ENCODE peak calls at places on chromosome 4, in four cellular contexts. K is K562, V is hepatocyte, A is mammary epithelial cell. S is an unnamed sample.

GRCh38 chr4:85823295-85823694 is 348.3 kb downstream of the ARHGAP24 start:
- DNase-seq in K (no peak), V (no peak), A (no peak), S (no peak)

GRCh38 chr4:41079871-41080565 is 134.3 kb downstream of the APBB2 start:
- DNase-seq in K (no peak), V (no peak), A (no peak), S (no peak)

GRCh38 chr4:53012738-53013137 is 150.6 kb downstream of the RASL11B start:
- DNase-seq in K (no peak), V (peak; percentile 34), A (no peak), S (no peak)

GRCh38 chr4:103498161-103499070 is 221.4 kb downstream of the TACR3 start:
- DNase-seq in V (peak; percentile 35), K (no peak), A (peak; percentile 55), S (peak; percentile 43)

GRCh38 chr4:869776-870175 is 43.8 kb upstream of the CPLX1 start:
- DNase-seq in V (no peak), K (no peak), A (no peak), S (no peak)

GRCh38 chr4:1137063-1137771 is 23.9 kb upstream of the RNF212 start:
- DNase-seq in K (no peak), V (no peak), A (no peak), S (peak; percentile 21)

GRCh38 chr4:183823394-183823793 is 81.7 kb upstream of the STOX2 start:
- DNase-seq in V (peak; percentile 75), K (no peak), A (peak; percentile 76), S (peak; percentile 88)

GRCh38 chr4:7285244-7286122 is 93.1 kb downstream of the SORCS2 start:
- DNase-seq in K (no peak), V (no peak), A (no peak), S (no peak)

GRCh38 chr4:113503691-113504090 is 257.8 kb downstream of the CAMK2D start:
- DNase-seq in A (no peak), K (no peak), V (no peak), S (no peak)

GRCh38 chr4:5724377-5724776 is 13.4 kb downstream of the EVC start:
- DNase-seq in A (no peak), V (no peak), K (no peak), S (no peak)

GRCh38 chr4:105666693-105667092 is 41.8 kb downstream of the INTS12 start:
- DNase-seq in A (peak; percentile 39), V (peak; percentile 52), K (peak; percentile 7), S (no peak)

GRCh38 chr4:149793459-149793858 is 22.2 kb downstream of the IQCM start:
- DNase-seq in K (no peak), A (peak; percentile 14), V (no peak), S (no peak)

GRCh38 chr4:132763465-132763864 is 385.6 kb upstream of the PCDH10 start:
- DNase-seq in A (no peak), K (no peak), V (no peak), S (no peak)

GRCh38 chr4:168505996-168506395 is 9.1 kb downstream of the PALLD start:
- DNase-seq in A (no peak), K (no peak), V (no peak), S (no peak)

GRCh38 chr4:184968784-184969201 is 49.5 kb upstream of the HELT start:
- DNase-seq in A (peak; percentile 73), K (no peak), V (peak; percentile 35), S (no peak)

GRCh38 chr4:45155081-45155777 is 428.9 kb upstream of the GNPDA2 start:
- DNase-seq in K (no peak), V (no peak), A (peak; percentile 75), S (no peak)

GRCh38 chr4:117771647-117772337 is 262.5 kb upstream of the NDST3 start:
- DNase-seq in A (no peak), V (no peak), K (no peak), S (peak; percentile 26)

GRCh38 chr4:190121759-190122158 is 51.8 kb upstream of the DUX4 start:
- DNase-seq in V (no peak), K (no peak), A (no peak), S (peak; percentile 19)

GRCh38 chr4:87542734-87543312 is 13.6 kb upstream of the SPARCL1 start:
- DNase-seq in V (no peak), K (no peak), A (no peak), S (no peak)

GRCh38 chr4:25978327-25978726 is 64.3 kb downstream of the SMIM20 start:
- DNase-seq in A (no peak), K (no peak), V (no peak), S (no peak)

GRCh38 chr4:87286970-87287369 is 35.7 kb downstream of the HSD17B13 start:
- DNase-seq in A (no peak), K (no peak), V (no peak), S (no peak)

GRCh38 chr4:110619401-110620247 is 3.3 kb downstream of the PITX2 start:
- DNase-seq in K (no peak), A (no peak), V (no peak), S (peak; percentile 58)

GRCh38 chr4:128031756-128032384 is 29.2 kb upstream of the LARP1B start:
- DNase-seq in K (no peak), A (no peak), V (no peak), S (no peak)

GRCh38 chr4:132417220-132417619 is 731.9 kb upstream of the PCDH10 start:
- DNase-seq in V (no peak), A (no peak), K (no peak), S (no peak)

GRCh38 chr4:64402684-64403083 is 6.6 kb downstream of the TECRL start:
- DNase-seq in A (no peak), V (no peak), K (no peak), S (no peak)

GRCh38 chr4:102345795-102346100 is 466 bp upstream of the SLC39A8 start:
- DNase-seq in A (peak; percentile 9), V (no peak), K (no peak), S (no peak)

GRCh38 chr4:168019019-168019651 is 73.2 kb upstream of the ANXA10 start:
- DNase-seq in V (no peak), K (no peak), A (peak; percentile 32), S (peak; percentile 54)

GRCh38 chr4:150173420-150173819 is 95.2 kb downstream of the DCLK2 start:
- DNase-seq in K (no peak), V (no peak), A (no peak), S (peak; percentile 37)

GRCh38 chr4:121764702-121765367 is at the start of gene SMIM43:
- DNase-seq in A (peak; percentile 18), V (peak; percentile 32), K (no peak), S (peak; percentile 83)

GRCh38 chr4:188143731-188144130 is 4.5 kb downstream of the TRIML1 start:
- DNase-seq in V (peak; percentile 26), A (peak; percentile 25), K (no peak), S (no peak)

GRCh38 chr4:109041463-109041862 is 261.0 kb downstream of the COL25A1 start:
- DNase-seq in A (no peak), K (no peak), V (no peak), S (no peak)

GRCh38 chr4:163195247-163195765 is 28.6 kb upstream of the NAF1 start:
- DNase-seq in V (no peak), A (no peak), K (peak; percentile 96), S (no peak)

GRCh38 chr4:163196904-163197505 is 30.3 kb upstream of the NAF1 start:
- DNase-seq in K (no peak), A (no peak), V (no peak), S (no peak)

GRCh38 chr4:163194593-163194992 is 27.9 kb upstream of the NAF1 start:
- DNase-seq in A (no peak), V (no peak), K (no peak), S (no peak)

GRCh38 chr4:163193717-163194116 is 27.0 kb upstream of the NAF1 start:
- DNase-seq in A (no peak), K (no peak), V (no peak), S (no peak)

GRCh38 chr4:163191999-163192398 is 25.3 kb upstream of the NAF1 start:
- DNase-seq in A (peak; percentile 23), K (peak; percentile 46), V (no peak), S (no peak)
- TF ChIP-seq CTCF in A (peak; percentile 27), K (peak; percentile 71), V (peak; percentile 3), S (peak; percentile 48)

DNA sequence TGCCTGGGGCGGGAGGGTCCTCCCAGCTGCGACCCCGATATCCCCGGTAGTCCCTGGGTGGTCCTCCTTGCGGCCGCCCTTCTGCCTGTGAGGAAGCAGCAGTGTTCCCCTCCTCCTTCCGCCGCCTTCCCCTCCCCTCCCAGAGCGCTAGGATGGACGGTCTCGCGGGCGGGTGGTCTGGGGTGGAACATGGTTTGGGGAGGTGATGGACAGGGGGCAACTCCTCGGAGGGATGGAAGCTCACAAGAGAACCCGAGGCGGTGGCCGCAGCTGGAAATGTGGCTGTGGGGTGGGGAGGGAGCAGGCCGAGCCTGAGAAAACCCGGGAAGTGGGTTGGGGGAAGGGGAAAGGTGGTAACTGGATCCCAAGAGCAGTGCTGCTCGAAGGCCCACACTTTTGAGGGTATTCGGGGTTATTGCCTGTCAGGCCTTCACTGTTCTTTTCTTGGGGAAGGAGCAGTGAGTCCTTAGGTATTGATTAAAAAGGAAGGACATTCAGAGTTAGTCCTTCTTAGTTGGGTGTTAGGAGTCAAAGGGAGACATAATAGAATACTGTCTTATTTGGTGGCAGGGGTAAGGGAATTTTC is 581 bp downstream of the UBE2K start:
- DNase-seq in K (peak; percentile 65), V (peak; percentile 60), A (peak; percentile 41), S (peak; percentile 69)
- H2AFZ ChIP-seq in K (peak overlapping the region; percentile 88), V (peak overlapping the region; percentile 97), A (peak overlapping the region; percentile 98), S (peak overlapping the region; percentile 98)

GRCh38 chr4:173753408-173753807 is 223.4 kb upstream of the HAND2 start:
- DNase-seq in K (no peak), A (no peak), V (no peak), S (no peak)

GRCh38 chr4:173758132-173758531 is 228.1 kb upstream of the HAND2 start:
- DNase-seq in V (no peak), K (no peak), A (no peak), S (no peak)

GRCh38 chr4:173748353-173748752 is 218.3 kb upstream of the HAND2 start:
- DNase-seq in A (no peak), K (no peak), V (peak; percentile 15), S (no peak)

GRCh38 chr4:173747537-173748257 is 217.7 kb upstream of the HAND2 start:
- DNase-seq in A (no peak), K (no peak), V (no peak), S (no peak)

DNA sequence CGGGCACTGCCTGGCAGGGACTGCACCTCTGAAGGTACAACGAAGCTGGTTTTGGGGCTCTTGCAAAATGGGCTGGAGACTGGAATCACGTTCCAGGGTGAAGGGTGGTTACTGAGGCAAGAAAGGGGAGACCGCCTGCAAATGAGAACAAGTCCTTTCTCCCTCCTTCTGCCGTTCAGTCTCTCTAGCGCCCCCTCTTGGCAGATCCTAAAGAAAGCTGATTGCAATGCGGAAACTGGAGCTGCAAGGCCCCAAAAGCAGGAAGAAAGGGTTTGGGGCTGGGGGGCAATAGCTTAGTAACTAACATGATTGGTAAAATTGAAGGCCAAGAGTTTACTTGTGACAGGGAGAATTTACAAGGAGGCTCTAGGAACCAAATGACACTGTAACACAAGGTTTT is 222.6 kb upstream of the HAND2 start:
- DNase-seq in A (peak; percentile 3), V (no peak), K (peak; percentile 40), S (no peak)
- TF ChIP-seq CTCF in A (peak; percentile 62), V (peak; percentile 23), K (peak; percentile 72), S (peak; percentile 60)

GRCh38 chr4:99485212-99485611 is 25.6 kb upstream of the C4orf17 start:
- DNase-seq in A (no peak), V (no peak), K (no peak), S (peak; percentile 21)

DNA sequence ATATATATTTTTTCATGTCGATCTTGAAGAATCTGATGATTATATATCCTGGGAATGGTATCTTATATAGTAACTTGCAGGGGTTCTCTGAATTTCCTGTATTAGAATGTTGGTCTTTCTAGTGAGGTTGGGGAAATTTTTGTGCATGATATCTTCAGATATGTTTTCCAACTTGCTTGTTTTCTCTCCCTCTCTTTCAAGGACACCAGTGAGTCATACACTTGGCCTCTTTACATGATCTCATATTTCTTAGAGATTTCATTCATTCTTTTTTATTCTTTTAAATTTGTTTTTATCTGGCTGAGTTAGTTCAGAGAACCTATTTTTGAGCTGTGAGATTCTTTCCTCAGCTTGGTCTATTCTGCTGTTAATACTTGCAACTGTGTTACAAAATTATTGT is 27.2 kb upstream of the C4orf17 start:
- DNase-seq in K (no peak), A (no peak), V (no peak), S (no peak)
- H2AFZ ChIP-seq in K (no peak overlapping the region), A (no peak overlapping the region), V (no peak overlapping the region), S (no peak overlapping the region)